ENCODE peak calls at places on chromosomes 6 and 20, in six cellular contexts. K is heart right ventricle; W is psoas muscle; X is effector memory CD4-positive, alpha-beta T cell; J is left lung; D is tibial artery. R is an unnamed sample. For H3K27me3, the result is how much of the 10 kb centered on the place peaks cover.

GRCh38 chr20:575230-575629 is 31.6 kb upstream of the CSNK2A1 start:
- DNase-seq in K (no peak), W (no peak), X (no peak), J (no peak), D (no peak), R (no peak)

GRCh38 chr6:41824571-41825569 is 37.4 kb downstream of the TOMM6 start:
- DNase-seq in K (no peak), W (no peak), X (no peak), J (no peak), D (no peak), R (no peak)

GRCh38 chr6:133396225-133396624 is 155.1 kb downstream of the EYA4 start:
- DNase-seq in K (no peak), W (no peak), X (no peak), J (no peak), D (no peak), R (no peak)

GRCh38 chr6:150967381-150967780 is 101.9 kb downstream of the MTHFD1L start:
- DNase-seq in K (no peak), W (no peak), X (no peak), J (no peak), D (no peak), R (no peak)

GRCh38 chr6:33815854-33816253 is 12.1 kb upstream of the MLN start:
- DNase-seq in K (no peak), W (no peak), X (no peak), J (no peak), D (no peak), R (no peak)

GRCh38 chr6:7542065-7542877 is 800 bp downstream of the DSP start:
- DNase-seq in K (peak), W (no peak), X (no peak), J (no peak), D (no peak), R (peak)

GRCh38 chr6:150301871-150302800 is 66.7 kb upstream of the IYD start:
- DNase-seq in K (no peak), W (no peak), X (no peak), J (no peak), D (no peak), R (no peak)

GRCh38 chr20:58717278-58718091 is 24.9 kb downstream of the NPEPL1 start:
- DNase-seq in K (no peak), W (peak), X (no peak), J (peak), D (no peak), R (peak)

GRCh38 chr6:137845460-137845859 is 21.6 kb upstream of the TNFAIP3 start:
- DNase-seq in K (no peak), W (no peak), X (no peak), J (no peak), D (no peak), R (no peak)

GRCh38 chr6:122754191-122754731 is 25.3 kb upstream of the FABP7 start:
- DNase-seq in K (no peak), W (no peak), X (no peak), J (no peak), D (no peak), R (no peak)

GRCh38 chr6:3090013-3090412 is 21.7 kb downstream of the RIPK1 start:
- DNase-seq in K (no peak), W (no peak), X (no peak), J (no peak), D (no peak), R (no peak)

GRCh38 chr6:73710470-73710869 is 14.5 kb downstream of the CD109 start:
- DNase-seq in K (no peak), W (no peak), X (no peak), J (no peak), D (no peak), R (no peak)

GRCh38 chr6:692356-692851 is 535 bp downstream of the EXOC2 start:
- DNase-seq in K (no peak), W (peak), X (peak), J (peak), D (no peak), R (peak)

GRCh38 chr6:20719980-20720379 is 185.7 kb downstream of the CDKAL1 start:
- DNase-seq in K (no peak), W (no peak), X (no peak), J (no peak), D (no peak), R (no peak)

GRCh38 chr20:14337400-14338171 is at the start of gene FLRT3:
- DNase-seq in K (peak), W (peak), X (no peak), J (peak), D (peak), R (peak)

GRCh38 chr6:168293641-168294530 is 25.7 kb downstream of the DACT2 start:
- DNase-seq in K (no peak), W (no peak), X (no peak), J (no peak), D (no peak), R (peak)

GRCh38 chr6:132746049-132746448 is 11.7 kb downstream of the VNN2 start:
- DNase-seq in K (no peak), W (no peak), X (no peak), J (no peak), D (no peak), R (no peak)

GRCh38 chr20:437787-438486 is 24.4 kb downstream of the TBC1D20 start:
- DNase-seq in K (no peak), W (no peak), X (no peak), J (no peak), D (no peak), R (no peak)

GRCh38 chr6:3252369-3252768 is 6.4 kb upstream of the PSMG4 start:
- DNase-seq in K (no peak), W (no peak), X (no peak), J (no peak), D (no peak), R (peak)

GRCh38 chr6:168071620-168072019 is 7.4 kb downstream of the FRMD1 start:
- DNase-seq in K (no peak), W (no peak), X (no peak), J (no peak), D (no peak), R (no peak)

GRCh38 chr6:106453756-106454367 is 93.3 kb downstream of the CRYBG1 start:
- DNase-seq in K (no peak), W (no peak), X (no peak), J (no peak), D (no peak), R (no peak)

GRCh38 chr6:2111162-2111677 is 134.2 kb downstream of the GMDS start:
- DNase-seq in K (no peak), W (no peak), X (no peak), J (no peak), D (no peak), R (no peak)

GRCh38 chr20:36105731-36106226 is 48.8 kb upstream of the EPB41L1 start:
- DNase-seq in K (no peak), W (no peak), X (no peak), J (peak), D (no peak), R (peak)

GRCh38 chr20:48698507-48699267 is 129.1 kb downstream of the PREX1 start:
- DNase-seq in K (no peak), W (no peak), X (no peak), J (no peak), D (no peak), R (no peak)

GRCh38 chr6:103404799-103405198 is 1454.9 kb downstream of the HACE1 start:
- DNase-seq in K (no peak), W (no peak), X (no peak), J (no peak), D (no peak), R (no peak)

GRCh38 chr6:70310063-70310694 is 7.3 kb upstream of the COL9A1 start:
- DNase-seq in K (no peak), W (no peak), X (no peak), J (no peak), D (no peak), R (no peak)

GRCh38 chr20:25985597-25985996 is 288.9 kb upstream of the ZNF337 start:
- DNase-seq in K (no peak), W (no peak), X (no peak), J (no peak), D (no peak), R (no peak)

GRCh38 chr6:93366506-93366905 is 52.9 kb downstream of the EPHA7 start:
- DNase-seq in K (no peak), W (no peak), X (no peak), J (no peak), D (no peak), R (no peak)

GRCh38 chr6:149032318-149032598 is 285.3 kb upstream of the TAB2 start:
- DNase-seq in K (no peak), W (no peak), X (no peak), J (no peak), D (no peak), R (no peak)
- H3K4me3 ChIP-seq in K (no peak), W (no peak), X (peak), J (no peak), D (no peak), R (no peak)

GRCh38 chr6:28534880-28535279 is 9.2 kb downstream of the GPX5 start:
- DNase-seq in K (no peak), W (no peak), X (no peak), J (no peak), D (no peak), R (no peak)

GRCh38 chr6:28531479-28532128 is 5.9 kb downstream of the GPX5 start:
- DNase-seq in K (no peak), W (no peak), X (no peak), J (no peak), D (no peak), R (no peak)

GRCh38 chr6:28525496-28526039 is at the start of gene GPX5:
- DNase-seq in K (no peak), W (no peak), X (no peak), J (no peak), D (no peak), R (no peak)

GRCh38 chr6:28530777-28531176 is 5.1 kb downstream of the GPX5 start:
- DNase-seq in K (no peak), W (no peak), X (no peak), J (no peak), D (no peak), R (no peak)
- H3K27me3 ChIP-seq in K (under half), W (under half), X (under half), J (half or more), D (under half), R (under half)

GRCh38 chr20:34362502-34363061 is 491 bp upstream of the ITCH start:
- DNase-seq in K (no peak), W (no peak), X (no peak), J (no peak), D (no peak), R (no peak)
- H3K27ac ChIP-seq in K (peak), W (peak), X (peak), J (peak), D (peak), R (no peak)

GRCh38 chr20:57247292-57247975 is 19.0 kb downstream of the BMP7 start:
- DNase-seq in K (no peak), W (no peak), X (no peak), J (no peak), D (no peak), R (no peak)
- H3K4me3 ChIP-seq in K (no peak), W (no peak), X (no peak), J (no peak), D (no peak), R (no peak)

R was measured in aorta.